ENCODE peak calls at places on chromosomes 11 and 22, in ten cellular contexts. A is heart left ventricle, V is transverse colon, P is A549, Q is HCT116, I is IMR-90, S is adrenal gland, Z is esophagus squamous epithelium, K is upper lobe of left lung, E is ovary. X is an unnamed sample.

GRCh38 chr11:20589796-20590195 is 9.6 kb upstream of the SLC6A5 start:
- DNase-seq in Z (no peak), K (no peak), V (no peak), P (no peak), I (no peak), Q (no peak), S (no peak), A (no peak), E (no peak), X (no peak)

GRCh38 chr11:10866893-10867331 is 9.1 kb upstream of the ZBED5 start:
- DNase-seq in V (no peak), I (peak; percentile 87), E (no peak), Q (no peak), P (no peak), A (no peak), K (no peak), S (peak; percentile 29), Z (no peak), X (no peak)

GRCh38 chr11:127844843-127845242 is 742.5 kb downstream of the ETS1 start:
- DNase-seq in V (no peak), K (no peak), Q (no peak), I (no peak), A (no peak), E (no peak), Z (no peak), S (no peak), P (no peak), X (no peak)

GRCh38 chr11:107999759-108000455 is 8.8 kb upstream of the CUL5 start:
- DNase-seq in S (peak; percentile 9), V (no peak), K (no peak), A (no peak), P (peak; percentile 61), E (no peak), Z (no peak), Q (peak; percentile 74), I (peak; percentile 28), X (peak; percentile 39)

GRCh38 chr22:37174964-37175363 is 13.1 kb downstream of the C1QTNF6 start:
- DNase-seq in P (no peak), Z (no peak), Q (no peak), I (no peak), E (no peak), K (no peak), S (no peak), V (no peak), A (no peak), X (no peak)

GRCh38 chr11:2892215-2893020 is 6.8 kb upstream of the CDKN1C start:
- DNase-seq in Z (no peak), V (peak; percentile 67), A (peak; percentile 63), K (peak; percentile 91), Q (no peak), I (peak; percentile 50), P (peak; percentile 49), S (peak; percentile 31), E (peak; percentile 78), X (peak; percentile 79)

GRCh38 chr22:33038131-33038772 is 19.9 kb downstream of the SYN3 start:
- DNase-seq in Z (no peak), K (no peak), P (no peak), Q (no peak), S (no peak), E (no peak), I (no peak), V (no peak), A (peak; percentile 42), X (no peak)

GRCh38 chr11:114236829-114237228 is 59.4 kb upstream of the NNMT start:
- DNase-seq in S (no peak), V (no peak), Z (no peak), A (no peak), K (no peak), P (no peak), E (no peak), Q (no peak), I (no peak), X (no peak)

GRCh38 chr22:43136255-43136654 is 6.9 kb downstream of the MCAT start:
- DNase-seq in P (peak; percentile 25), A (peak; percentile 61), V (peak; percentile 57), E (no peak), Q (no peak), K (no peak), I (peak; percentile 30), Z (no peak), S (peak; percentile 47), X (no peak)

GRCh38 chr11:116231540-116231939 is 541.2 kb downstream of the BUD13 start:
- DNase-seq in E (no peak), A (no peak), K (no peak), Z (no peak), I (no peak), S (no peak), P (no peak), Q (no peak), V (no peak), X (no peak)

GRCh38 chr11:26285593-26285992 is 46.3 kb upstream of the ANO3 start:
- DNase-seq in V (no peak), E (no peak), S (no peak), I (no peak), K (no peak), P (no peak), Z (no peak), Q (no peak), A (no peak), X (no peak)

DNA sequence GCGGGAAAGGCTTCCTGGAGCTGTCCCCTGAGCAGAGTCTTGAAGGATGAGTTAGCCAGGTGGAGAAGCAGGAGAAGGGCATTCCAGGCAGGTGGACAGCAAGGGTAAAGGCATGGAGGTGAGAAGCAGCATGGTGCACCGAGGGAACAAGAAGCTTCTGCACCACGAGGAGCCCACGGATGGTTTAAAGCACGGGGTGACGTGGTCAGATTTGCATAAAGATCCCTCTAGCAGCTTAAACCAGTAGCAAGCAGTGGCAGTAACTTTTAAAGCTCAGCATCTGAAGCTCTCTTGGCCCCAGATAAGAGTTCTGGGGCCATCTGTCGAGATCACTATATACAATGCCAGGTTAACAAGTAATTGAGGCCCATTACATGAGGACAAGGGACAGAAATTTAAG is 36.8 kb downstream of the SERPINH1 start:
- DNase-seq in E (no peak), A (no peak), P (no peak), K (no peak), S (no peak), Q (no peak), Z (no peak), I (no peak), V (no peak), X (no peak)
- TF ChIP-seq POLR2A in E (no peak), A (no peak), P (no peak), K (no peak), S (no peak), Q (no peak), Z (no peak), I (no peak), V (no peak), X (no peak)

DNA sequence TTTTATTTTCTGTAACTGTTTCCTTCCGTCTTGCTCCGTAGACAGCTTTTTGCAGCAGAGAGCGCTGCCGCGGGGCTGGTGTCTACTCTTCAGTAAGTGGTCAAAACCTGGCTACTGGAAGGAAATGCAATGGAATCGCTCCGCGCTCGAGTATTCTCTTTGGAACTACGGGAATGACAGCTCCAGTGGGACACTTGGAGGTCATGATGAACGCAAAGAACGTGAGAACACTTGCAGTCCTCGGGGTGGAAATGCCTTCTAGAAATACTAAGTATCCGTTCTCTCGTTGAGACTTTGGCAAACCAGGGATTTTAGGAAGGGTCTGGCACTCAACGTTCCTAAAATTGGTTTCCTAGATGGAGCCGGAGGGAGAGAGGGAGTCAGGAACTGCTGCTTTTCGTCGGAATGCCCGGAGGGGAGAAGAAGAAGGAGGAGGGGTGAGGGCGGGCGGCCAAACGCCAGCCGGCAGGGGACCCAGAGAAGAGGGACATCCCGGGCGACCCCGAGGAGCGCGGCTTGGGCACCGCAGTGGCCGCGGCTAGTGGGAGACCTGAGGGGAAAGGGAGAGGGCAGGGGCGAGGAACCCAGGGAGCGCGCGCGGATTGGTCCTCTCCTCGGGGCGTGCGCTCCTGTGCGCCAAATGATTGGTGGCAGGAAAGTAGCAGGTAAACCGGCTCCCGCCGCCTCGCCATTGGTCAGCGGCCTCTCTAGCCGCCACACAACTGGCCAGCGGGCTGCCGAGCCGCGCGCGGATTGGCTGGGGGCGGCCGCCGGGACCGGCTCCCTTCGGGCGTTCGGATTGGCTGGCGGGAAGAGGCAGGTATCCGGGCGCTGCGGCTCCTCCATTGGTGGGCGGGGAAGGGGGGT is 505 bp upstream of the BMAL1 start:
- DNase-seq in Q (peak; percentile 94), K (peak; percentile 99), V (peak; percentile 98), Z (peak; percentile 83), I (peak; percentile 97), A (peak; percentile 99), P (peak; percentile 99), E (peak; percentile 98), S (peak; percentile 99), X (peak; percentile 96)
- TF ChIP-seq POLR2A in Q (peak; percentile 42), K (peak; percentile 79), V (peak; percentile 93), Z (no peak), I (no peak), A (peak; percentile 67), P (peak; percentile 70), E (peak; percentile 81), S (peak; percentile 72), X (peak; percentile 82)

GRCh38 chr11:100188137-100188783 is 498.8 kb upstream of the ARHGAP42 start:
- DNase-seq in E (no peak), I (no peak), K (no peak), Q (no peak), V (no peak), P (no peak), Z (no peak), A (no peak), S (no peak), X (no peak)

GRCh38 chr11:100190395-100190794 is 496.7 kb upstream of the ARHGAP42 start:
- DNase-seq in K (no peak), I (no peak), S (no peak), E (no peak), Z (no peak), V (no peak), P (no peak), Q (no peak), A (no peak), X (no peak)

DNA sequence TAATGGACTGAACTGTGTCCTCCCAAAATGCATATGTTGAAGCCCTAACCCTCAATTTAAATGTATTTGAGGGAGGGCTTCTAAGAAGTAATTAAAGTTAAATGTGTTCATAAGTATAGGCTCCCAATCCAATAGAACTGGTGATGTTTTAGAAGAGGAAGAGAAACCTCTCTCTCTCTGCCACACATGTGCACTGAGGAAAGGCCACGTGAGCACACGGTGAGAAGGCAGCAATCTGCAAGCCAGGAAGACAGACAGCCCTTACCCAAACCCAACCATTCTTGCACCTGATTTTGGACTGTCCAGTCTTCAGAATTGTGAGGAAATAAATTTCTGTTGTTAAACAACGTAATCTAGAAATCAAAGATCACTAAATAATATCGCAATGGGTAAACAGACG is 501.5 kb upstream of the ARHGAP42 start:
- DNase-seq in A (no peak), P (no peak), E (no peak), Z (no peak), I (no peak), Q (no peak), S (no peak), K (no peak), V (no peak), X (no peak)
- TF ChIP-seq POLR2A in A (no peak), P (no peak), E (no peak), Z (no peak), I (no peak), Q (no peak), S (no peak), K (no peak), V (no peak), X (no peak)

DNA sequence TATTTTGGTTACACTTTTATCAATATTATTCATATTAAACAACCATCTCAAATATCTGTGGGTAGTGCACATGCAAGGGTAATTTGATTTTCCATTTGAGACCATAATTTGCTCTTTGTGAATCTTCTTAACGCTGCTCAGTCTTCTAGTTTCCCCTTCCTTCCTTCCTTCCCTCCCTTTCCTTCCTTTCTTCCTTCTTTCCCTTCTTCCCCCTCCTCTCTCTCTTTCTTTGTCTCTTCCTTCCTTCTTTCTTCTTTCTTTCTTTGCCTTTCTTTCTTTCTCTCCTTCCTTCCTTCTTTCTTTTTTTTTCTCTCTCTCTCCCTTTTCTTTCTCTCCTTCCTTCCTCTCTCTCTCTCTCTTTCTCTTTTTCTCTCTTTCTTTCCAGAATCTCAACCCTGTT is 4.1 kb upstream of the RNF26 start:
- DNase-seq in Q (no peak), Z (no peak), I (no peak), S (no peak), A (no peak), E (no peak), K (no peak), V (no peak), P (no peak), X (no peak)
- TF ChIP-seq POLR2A in Q (no peak), Z (no peak), I (no peak), S (no peak), A (no peak), E (no peak), K (no peak), V (no peak), P (no peak), X (no peak)